ENCODE peak calls at places on chromosomes 7 and 10, in seven cellular contexts. T is GM12878, X is HepG2, M is SK-N-SH, U is H1, O is HCT116, K is K562. D is an unnamed sample.

GRCh38 chr10:78464856-78465221 is 431.2 kb downstream of the RPS24 start:
- DNase-seq in M (peak; percentile 55), X (no peak), T (no peak), U (no peak), O (no peak), K (no peak), D (no peak)

GRCh38 chr7:77855371-77856083 is 57.0 kb downstream of the PHTF2 start:
- DNase-seq in X (no peak), O (no peak), K (peak; percentile 33), U (no peak), T (no peak), M (no peak), D (no peak)

GRCh38 chr10:129704786-129705525 is 237.9 kb downstream of the MGMT start:
- DNase-seq in O (no peak), X (no peak), K (no peak), T (no peak), M (no peak), U (no peak), D (no peak)

GRCh38 chr10:30073045-30073766 is 13.8 kb upstream of the JCAD start:
- DNase-seq in T (no peak), O (no peak), K (no peak), U (no peak), M (no peak), X (no peak), D (no peak)

GRCh38 chr10:76115131-76115470 is 683.7 kb downstream of the LRMDA start:
- DNase-seq in T (no peak), M (no peak), X (no peak), O (no peak), K (no peak), U (no peak), D (no peak)

GRCh38 chr7:155889636-155890508 is 77.6 kb upstream of the SHH start:
- DNase-seq in U (no peak), K (no peak), T (no peak), X (no peak), O (no peak), M (no peak), D (no peak)

GRCh38 chr7:93337047-93337446 is 104.9 kb downstream of the VPS50 start:
- DNase-seq in M (no peak), X (peak; percentile 1), T (no peak), U (no peak), K (no peak), O (no peak), D (no peak)

GRCh38 chr10:49080071-49080470 is 35.3 kb downstream of the VSTM4 start:
- DNase-seq in X (no peak), M (no peak), K (no peak), T (no peak), O (no peak), U (no peak), D (peak; percentile 32)

DNA sequence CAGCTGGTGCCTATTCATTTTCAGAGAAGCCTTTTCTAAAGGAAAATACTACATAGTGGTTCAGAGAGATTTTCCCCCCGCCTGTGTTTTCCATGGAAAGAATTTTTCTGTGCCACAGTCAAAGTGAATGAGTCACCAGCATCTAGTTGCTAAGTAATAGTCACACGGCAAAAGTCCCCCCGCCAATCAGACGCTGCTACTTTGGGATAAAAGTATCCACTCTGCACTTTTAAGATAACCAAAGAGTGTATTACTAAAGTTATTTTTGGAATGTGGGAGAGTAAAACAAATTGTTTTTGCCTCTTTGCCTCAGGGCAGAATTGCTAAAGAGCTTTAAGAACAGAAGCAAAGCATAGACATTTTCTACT is 23.5 kb downstream of the ABLIM1 start:
- DNase-seq in K (peak; percentile 31), M (peak; percentile 24), T (no peak), U (no peak), X (peak; percentile 62), O (peak; percentile 58), D (peak; percentile 53)
- TF ChIP-seq JUND in K (no peak), M (peak; percentile 82), T (no peak), U (no peak), X (no peak), O (peak; percentile 72), D (no peak)

GRCh38 chr7:69739182-69739581 is 140.9 kb downstream of the AUTS2 start:
- DNase-seq in U (no peak), T (peak; percentile 87), O (no peak), M (no peak), X (no peak), K (no peak), D (peak; percentile 48)
- TF ChIP-seq JUND in U (no peak), T (peak; percentile 97), O (no peak), M (no peak), X (no peak), K (no peak), D (no peak)

GRCh38 chr10:67086324-67087139 is 160.7 kb downstream of the LRRTM3 start:
- DNase-seq in M (no peak), U (no peak), T (no peak), O (no peak), K (no peak), X (no peak), D (no peak)
- TF ChIP-seq JUND in M (no peak), U (no peak), T (no peak), O (no peak), K (no peak), X (no peak), D (no peak)

DNA sequence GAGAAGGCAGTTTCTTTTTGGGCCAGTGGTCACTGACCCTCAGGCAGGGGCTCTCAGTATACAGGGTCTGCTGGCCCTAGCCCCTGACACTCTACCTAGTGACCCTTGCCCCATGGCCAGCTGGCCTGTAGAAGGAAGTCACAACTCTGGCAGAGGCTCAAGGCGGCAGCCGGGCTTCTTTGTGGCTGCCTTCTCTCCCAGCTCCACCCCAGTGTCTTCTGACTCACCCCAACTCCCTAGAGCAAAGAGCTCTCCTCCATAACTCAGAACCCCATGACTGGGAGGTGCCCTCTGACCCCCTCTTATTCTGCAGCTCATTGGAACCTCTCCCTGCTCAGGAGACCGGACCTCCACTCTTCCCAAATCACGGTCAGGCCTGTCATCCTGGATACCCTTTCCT is 358.2 kb downstream of the FGFR2 start:
- DNase-seq in T (no peak), K (no peak), O (no peak), M (no peak), X (no peak), U (no peak), D (no peak)
- TF ChIP-seq JUND in T (no peak), K (no peak), O (no peak), M (no peak), X (no peak), U (no peak), D (no peak)

DNA sequence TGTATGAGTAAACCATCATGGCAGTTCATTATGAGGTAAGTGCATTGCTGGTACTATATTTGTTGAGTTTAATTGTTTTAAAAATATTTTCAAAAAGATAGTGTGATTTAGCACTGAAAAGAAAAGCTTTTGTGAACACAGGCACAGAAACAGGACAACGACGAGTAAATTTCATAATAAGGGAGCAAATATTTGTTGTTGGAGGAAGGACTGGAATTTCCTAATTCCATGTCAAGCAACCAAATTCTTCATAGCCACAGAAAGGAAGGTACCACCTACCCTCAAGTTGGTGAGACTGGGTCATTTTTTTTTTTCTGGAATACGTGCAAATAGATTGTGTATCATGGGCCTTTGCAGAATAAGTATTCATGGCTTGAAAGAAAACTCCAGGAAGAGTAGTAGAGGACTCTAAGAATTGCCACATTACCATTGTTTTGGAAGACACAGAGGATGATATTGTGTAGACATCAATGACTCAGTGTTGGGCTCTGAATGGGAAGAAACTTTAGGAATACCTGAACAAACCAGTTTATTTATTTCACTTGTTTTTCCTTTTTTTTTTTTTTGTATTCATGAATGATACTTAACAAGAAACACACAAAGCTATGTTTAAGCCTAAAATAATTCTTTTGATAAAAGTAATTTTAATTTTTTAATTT is 7.8 kb downstream of the UBE2D4 start:
- DNase-seq in K (no peak), X (no peak), O (no peak), U (no peak), M (no peak), T (no peak), D (no peak)
- TF ChIP-seq JUND in K (no peak), X (no peak), O (no peak), U (no peak), M (no peak), T (no peak), D (no peak)

DNA sequence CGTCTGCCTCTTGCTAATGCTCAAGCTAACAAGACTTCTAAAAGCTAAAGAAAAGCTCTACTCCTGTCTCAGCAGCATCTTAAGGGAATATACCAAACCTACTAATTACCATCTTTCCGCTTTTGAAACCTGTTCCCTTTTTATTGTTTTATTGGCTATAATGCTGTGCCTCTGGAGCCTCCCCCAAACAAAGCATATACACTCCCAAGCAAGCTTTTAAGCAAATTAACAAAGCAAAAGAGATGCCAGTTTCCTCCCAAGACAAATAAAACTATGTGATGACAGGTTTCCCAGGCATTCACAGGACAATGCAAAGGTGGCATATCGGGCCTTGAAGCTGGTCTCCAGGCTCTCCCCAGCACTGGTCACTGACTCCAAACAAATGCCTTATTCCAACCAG is 52.9 kb downstream of the SLC37A3 start:
- DNase-seq in T (no peak), O (no peak), M (no peak), X (no peak), K (no peak), U (no peak), D (no peak)
- TF ChIP-seq JUND in T (no peak), O (no peak), M (no peak), X (no peak), K (no peak), U (no peak), D (no peak)

DNA sequence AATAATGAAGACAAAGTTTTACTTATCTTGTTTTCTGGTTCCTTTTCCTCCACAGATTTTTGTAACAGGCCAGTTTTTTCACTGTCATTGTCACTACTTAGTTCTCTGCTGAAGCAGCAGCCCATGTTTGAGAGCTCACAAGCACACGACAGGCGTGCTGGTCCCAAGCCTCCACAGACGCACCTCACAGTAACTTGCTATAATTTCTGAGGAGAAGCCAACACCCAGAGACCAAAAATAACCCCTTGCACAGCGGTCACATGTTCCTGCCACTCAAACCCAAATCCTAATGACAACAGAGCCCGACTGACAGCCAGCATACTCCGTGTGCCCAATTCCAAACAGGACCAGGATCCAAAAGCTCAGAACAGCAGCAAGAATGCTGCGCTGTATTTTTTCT is 58.5 kb downstream of the LARP4B start:
- DNase-seq in U (no peak), X (no peak), M (no peak), O (no peak), K (no peak), T (no peak), D (no peak)
- TF ChIP-seq JUND in U (no peak), X (no peak), M (no peak), O (no peak), K (no peak), T (no peak), D (no peak)

D was measured in T47D.